ENCODE peak calls at places on chromosome 13, in six cellular contexts. One of them, this sample, is unnamed.

GRCh38 chr13:20412761-20413355 is 112.8 kb downstream of the CRYL1 start:
- DNase-seq in H9: peak
- DNase-seq in IMR-90: peak
- DNase-seq in mesenchymal stem cell: peak
- DNase-seq in neuronal stem cell: no peak
- DNase-seq in H1: no peak
- DNase-seq in this sample: no peak

GRCh38 chr13:26401069-26401468 is 147.1 kb downstream of the CDK8 start:
- DNase-seq in H9: no peak
- DNase-seq in IMR-90: no peak
- DNase-seq in mesenchymal stem cell: no peak
- DNase-seq in neuronal stem cell: no peak
- DNase-seq in H1: no peak
- DNase-seq in this sample: no peak

GRCh38 chr13:29493796-29494195 is 101.7 kb downstream of the SLC7A1 start:
- DNase-seq in H9: no peak
- DNase-seq in IMR-90: no peak
- DNase-seq in mesenchymal stem cell: no peak
- DNase-seq in neuronal stem cell: no peak
- DNase-seq in H1: no peak
- DNase-seq in this sample: peak

GRCh38 chr13:34030782-34031181 is 212.8 kb downstream of the RFC3 start:
- DNase-seq in H9: no peak
- DNase-seq in IMR-90: no peak
- DNase-seq in mesenchymal stem cell: no peak
- DNase-seq in neuronal stem cell: no peak
- DNase-seq in H1: no peak
- DNase-seq in this sample: no peak

GRCh38 chr13:98089246-98089645 is 53.6 kb upstream of the FARP1 start:
- DNase-seq in H9: no peak
- DNase-seq in IMR-90: peak
- DNase-seq in mesenchymal stem cell: peak
- DNase-seq in neuronal stem cell: no peak
- DNase-seq in H1: no peak
- DNase-seq in this sample: no peak

GRCh38 chr13:39401756-39402155 is 201.2 kb downstream of the LHFPL6 start:
- DNase-seq in H9: no peak
- DNase-seq in IMR-90: no peak
- DNase-seq in mesenchymal stem cell: no peak
- DNase-seq in neuronal stem cell: no peak
- DNase-seq in H1: no peak
- DNase-seq in this sample: no peak

GRCh38 chr13:51764184-51765141 is 39.5 kb downstream of the DHRS12 start:
- DNase-seq in H9: no peak
- DNase-seq in IMR-90: peak
- DNase-seq in mesenchymal stem cell: peak
- DNase-seq in neuronal stem cell: no peak
- DNase-seq in H1: no peak
- DNase-seq in this sample: no peak

GRCh38 chr13:80690208-80690607 is 349.3 kb upstream of the SPRY2 start:
- DNase-seq in H9: no peak
- DNase-seq in IMR-90: no peak
- DNase-seq in mesenchymal stem cell: no peak
- DNase-seq in neuronal stem cell: no peak
- DNase-seq in H1: no peak
- DNase-seq in this sample: no peak

GRCh38 chr13:48532473-48533206 is at the start of gene RCBTB2:
- DNase-seq in H9: peak
- DNase-seq in IMR-90: peak
- DNase-seq in mesenchymal stem cell: peak
- DNase-seq in neuronal stem cell: peak
- DNase-seq in H1: peak
- DNase-seq in this sample: peak
- H3K23ac ChIP-seq in H9: no peak
- H3K23ac ChIP-seq in IMR-90: peak
- H3K23ac ChIP-seq in mesenchymal stem cell: peak
- H3K23ac ChIP-seq in neuronal stem cell: peak
- H3K23ac ChIP-seq in H1: no peak
- H3K23ac ChIP-seq in this sample: no peak

DNA sequence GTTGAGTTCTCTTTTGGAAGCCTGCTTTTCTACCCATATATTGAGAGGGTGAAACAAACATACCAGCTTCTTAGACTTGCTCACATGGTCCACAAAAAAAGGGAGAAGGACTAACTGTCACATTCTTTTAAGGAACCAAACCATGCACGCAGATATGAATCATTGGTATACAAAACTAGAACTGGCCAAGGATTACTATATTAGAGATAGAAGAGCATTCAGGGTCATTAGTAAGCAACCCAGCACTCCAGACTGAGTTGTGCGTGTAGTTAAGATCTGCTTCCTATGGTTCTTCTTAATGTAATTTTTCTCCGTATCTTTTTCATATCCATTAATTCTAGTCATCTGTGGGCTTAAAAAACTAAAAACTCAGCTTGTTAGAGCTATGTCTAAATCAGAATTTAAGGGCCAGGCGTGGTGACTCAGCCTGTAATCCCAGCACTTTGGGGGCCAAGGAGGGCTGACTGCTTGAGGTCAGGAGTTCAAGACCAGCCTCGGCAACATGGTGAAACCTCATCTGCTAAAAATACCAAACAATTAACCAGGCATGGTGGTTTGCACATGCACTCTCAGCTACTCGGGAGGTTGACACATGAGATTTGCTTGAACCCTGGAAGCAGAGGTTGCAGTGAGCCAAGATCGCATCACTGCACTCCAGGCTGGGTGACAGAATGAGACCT is 19.6 kb downstream of the ALG5 start:
- DNase-seq in H9: no peak
- DNase-seq in IMR-90: peak
- DNase-seq in mesenchymal stem cell: peak
- DNase-seq in neuronal stem cell: no peak
- DNase-seq in H1: no peak
- DNase-seq in this sample: no peak
- H3K14ac ChIP-seq in H9: no peak
- H3K14ac ChIP-seq in IMR-90: no peak
- H3K14ac ChIP-seq in mesenchymal stem cell: no peak
- H3K14ac ChIP-seq in neuronal stem cell: no peak
- H3K14ac ChIP-seq in H1: no peak
- H3K14ac ChIP-seq in this sample: no peak

GRCh38 chr13:102394158-102395053 is 7.4 kb downstream of the FGF14 start:
- DNase-seq in H9: peak
- DNase-seq in IMR-90: peak
- DNase-seq in mesenchymal stem cell: peak
- DNase-seq in neuronal stem cell: peak
- DNase-seq in H1: peak
- DNase-seq in this sample: peak
- H3K4ac ChIP-seq in H9: no peak
- H3K4ac ChIP-seq in IMR-90: peak
- H3K4ac ChIP-seq in mesenchymal stem cell: peak
- H3K4ac ChIP-seq in neuronal stem cell: no peak
- H3K4ac ChIP-seq in H1: no peak
- H3K4ac ChIP-seq in this sample: peak

DNA sequence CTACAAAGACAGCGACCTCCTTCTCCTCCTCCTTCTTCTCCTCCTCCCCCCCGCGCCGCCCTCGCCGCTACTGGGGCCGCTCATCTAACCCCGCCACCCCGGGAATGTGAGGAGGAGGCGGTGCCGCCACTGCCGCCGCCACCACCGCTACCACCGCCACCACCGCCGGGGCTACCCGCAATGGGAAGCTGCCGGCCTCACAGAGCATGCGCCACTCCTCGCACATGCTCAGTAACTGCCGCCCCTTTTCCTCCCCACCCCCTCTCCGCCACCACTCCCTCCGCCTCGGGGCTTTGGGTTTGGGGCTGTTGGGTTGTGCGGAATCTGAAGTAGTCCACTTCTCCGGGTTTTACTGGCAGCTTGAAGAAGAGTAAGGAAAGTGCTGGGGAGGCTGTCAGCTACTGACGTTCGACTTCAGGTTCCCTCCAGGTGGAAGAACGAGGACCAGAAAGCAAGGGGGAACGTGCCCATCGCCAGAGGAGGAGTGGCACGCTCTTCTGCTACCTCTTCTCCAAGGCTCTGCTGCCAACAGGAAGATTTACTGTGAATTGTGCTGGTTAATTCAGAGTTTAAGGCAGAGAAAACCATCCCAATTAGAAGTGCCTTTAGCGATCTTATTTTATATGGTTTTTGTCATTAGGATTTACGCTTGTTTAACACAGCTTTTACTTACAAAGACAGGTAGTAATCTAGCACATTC is at the start of gene MYCBP2:
- DNase-seq in H9: peak
- DNase-seq in IMR-90: peak
- DNase-seq in mesenchymal stem cell: peak
- DNase-seq in neuronal stem cell: peak
- DNase-seq in H1: peak
- DNase-seq in this sample: peak
- H3K23ac ChIP-seq in H9: no peak
- H3K23ac ChIP-seq in IMR-90: peak
- H3K23ac ChIP-seq in mesenchymal stem cell: peak
- H3K23ac ChIP-seq in neuronal stem cell: peak
- H3K23ac ChIP-seq in H1: no peak
- H3K23ac ChIP-seq in this sample: peak

GRCh38 chr13:28059214-28059613 is 41.2 kb downstream of the FLT3 start:
- DNase-seq in H9: peak
- DNase-seq in IMR-90: peak
- DNase-seq in mesenchymal stem cell: peak
- DNase-seq in neuronal stem cell: peak
- DNase-seq in H1: peak
- DNase-seq in this sample: peak
- H3K14ac ChIP-seq in H9: no peak
- H3K14ac ChIP-seq in IMR-90: no peak
- H3K14ac ChIP-seq in mesenchymal stem cell: no peak
- H3K14ac ChIP-seq in neuronal stem cell: no peak
- H3K14ac ChIP-seq in H1: no peak
- H3K14ac ChIP-seq in this sample: no peak

DNA sequence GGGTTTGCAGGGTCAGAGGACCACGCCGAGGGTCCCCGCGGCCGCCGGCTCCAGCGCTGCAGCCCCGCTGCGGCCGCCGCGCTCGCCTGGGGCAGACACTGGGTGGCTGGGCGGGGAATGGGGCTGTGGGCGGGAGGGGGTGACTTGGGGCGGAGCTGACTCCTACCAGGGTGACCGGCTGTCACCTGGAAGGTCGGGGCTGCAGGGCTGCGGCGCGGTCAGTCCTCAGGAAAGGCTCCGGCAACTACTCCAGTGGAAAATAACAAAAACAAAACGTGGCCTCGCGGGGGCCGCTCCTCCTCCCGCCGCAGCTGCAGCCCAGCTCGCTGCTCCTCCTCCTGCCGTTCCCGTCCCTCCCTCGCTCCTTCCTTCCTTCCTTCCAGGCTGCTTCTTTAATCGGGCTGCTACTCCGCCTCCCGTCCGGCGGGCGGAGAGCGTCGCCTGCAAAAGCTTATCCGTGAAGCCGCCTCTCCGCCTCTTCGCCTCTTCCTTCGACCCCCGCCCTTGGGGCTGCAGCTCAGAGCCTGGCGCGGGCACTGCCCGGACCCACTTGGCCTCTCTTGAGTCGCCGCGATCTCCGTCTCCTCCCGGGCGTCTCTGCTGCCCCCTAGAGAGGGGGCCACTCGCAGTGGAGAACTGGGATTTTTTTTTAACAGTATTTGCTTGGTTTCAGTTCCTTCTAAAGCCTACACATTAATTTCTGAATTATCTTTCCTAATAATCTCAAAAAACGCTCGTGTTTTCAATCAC is at the start of gene TBC1D4:
- DNase-seq in H9: peak
- DNase-seq in IMR-90: peak
- DNase-seq in mesenchymal stem cell: peak
- DNase-seq in neuronal stem cell: peak
- DNase-seq in H1: no peak
- DNase-seq in this sample: peak
- H3K4ac ChIP-seq in H9: no peak
- H3K4ac ChIP-seq in IMR-90: peak
- H3K4ac ChIP-seq in mesenchymal stem cell: peak
- H3K4ac ChIP-seq in neuronal stem cell: peak
- H3K4ac ChIP-seq in H1: no peak
- H3K4ac ChIP-seq in this sample: no peak

GRCh38 chr13:48975926-48976676 is 389 bp downstream of the FNDC3A start:
- DNase-seq in H9: peak
- DNase-seq in IMR-90: peak
- DNase-seq in mesenchymal stem cell: peak
- DNase-seq in neuronal stem cell: peak
- DNase-seq in H1: peak
- DNase-seq in this sample: peak
- H3K23ac ChIP-seq in H9: no peak
- H3K23ac ChIP-seq in IMR-90: peak
- H3K23ac ChIP-seq in mesenchymal stem cell: peak
- H3K23ac ChIP-seq in neuronal stem cell: peak
- H3K23ac ChIP-seq in H1: no peak
- H3K23ac ChIP-seq in this sample: no peak

DNA sequence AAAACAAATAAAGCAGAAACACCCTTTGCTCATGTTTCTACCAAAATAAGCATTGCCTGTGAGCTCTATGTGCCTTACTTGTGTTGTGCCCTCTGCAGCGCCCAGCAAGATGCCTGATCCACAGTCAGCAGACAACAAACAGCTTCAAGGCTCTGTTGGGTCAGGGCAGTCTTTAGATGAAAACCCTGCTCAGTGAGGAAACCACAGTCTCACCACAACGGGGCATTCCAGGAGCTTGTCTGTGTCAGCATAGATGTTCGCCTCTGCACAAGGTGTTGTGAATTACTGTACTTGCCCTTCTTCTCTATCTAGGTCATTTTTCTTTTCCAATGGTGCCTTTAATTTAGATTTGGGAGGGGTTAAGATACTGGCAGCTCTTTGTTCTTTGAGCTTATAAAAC is 251.9 kb downstream of the COL4A1 start:
- DNase-seq in H9: no peak
- DNase-seq in IMR-90: peak
- DNase-seq in mesenchymal stem cell: peak
- DNase-seq in neuronal stem cell: no peak
- DNase-seq in H1: no peak
- DNase-seq in this sample: no peak
- H3K14ac ChIP-seq in H9: no peak
- H3K14ac ChIP-seq in IMR-90: peak
- H3K14ac ChIP-seq in mesenchymal stem cell: no peak
- H3K14ac ChIP-seq in neuronal stem cell: no peak
- H3K14ac ChIP-seq in H1: no peak
- H3K14ac ChIP-seq in this sample: no peak

This sample was measured in trophoblast cell.